ENCODE peak calls at places on chromosome 11, in nine cellular contexts. D is neural progenitor cell, P is AG09309, V is cardiac fibroblast, G is psoas muscle, Y is heart right ventricle, W is cardiac muscle cell, R is fibroblast of pulmonary artery, Z is Peyer's patch. F is an unnamed sample.

GRCh38 chr11:70510106-70510505 is 111.8 kb downstream of the CTTN start:
- DNase-seq in D (no peak), P (no peak), V (no peak), G (no peak), Y (no peak), W (no peak), R (no peak), Z (no peak), F (no peak)

GRCh38 chr11:126426820-126427749 is 71.6 kb downstream of the ST3GAL4 start:
- DNase-seq in D (no peak), P (no peak), V (no peak), G (no peak), Y (no peak), W (no peak), R (no peak), Z (no peak), F (no peak)

GRCh38 chr11:37076866-37077265 is 478.8 kb upstream of the RAG2 start:
- DNase-seq in D (no peak), P (no peak), V (no peak), G (no peak), Y (no peak), W (peak), R (peak), Z (no peak), F (peak)

GRCh38 chr11:32438883-32439487 is 3.6 kb upstream of the WT1 start:
- DNase-seq in D (peak), P (no peak), V (peak), G (no peak), Y (no peak), W (peak), R (peak), Z (no peak), F (no peak)

GRCh38 chr11:26037716-26038115 is 294.2 kb upstream of the ANO3 start:
- DNase-seq in D (no peak), P (no peak), V (no peak), G (no peak), Y (no peak), W (no peak), R (no peak), Z (no peak), F (no peak)

GRCh38 chr11:12834630-12835029 is 160.4 kb downstream of the TEAD1 start:
- DNase-seq in D (no peak), P (no peak), V (no peak), G (no peak), Y (no peak), W (no peak), R (no peak), Z (no peak), F (no peak)

GRCh38 chr11:15493921-15494630 is 379.4 kb downstream of the INSC start:
- DNase-seq in D (no peak), P (no peak), V (no peak), G (no peak), Y (no peak), W (peak), R (peak), Z (no peak), F (no peak)

GRCh38 chr11:94800394-94800793 is 32.2 kb downstream of the AMOTL1 start:
- DNase-seq in D (no peak), P (peak), V (no peak), G (no peak), Y (peak), W (no peak), R (no peak), Z (no peak), F (no peak)

GRCh38 chr11:130817608-130817944 is 98.7 kb downstream of the SNX19 start:
- DNase-seq in D (no peak), P (peak), V (peak), G (no peak), Y (no peak), W (peak), R (peak), Z (no peak), F (peak)

GRCh38 chr11:25547293-25547692 is 784.6 kb upstream of the ANO3 start:
- DNase-seq in D (no peak), P (no peak), V (no peak), G (no peak), Y (no peak), W (no peak), R (no peak), Z (no peak), F (no peak)

GRCh38 chr11:123517559-123518364 is 87.7 kb downstream of the GRAMD1B start:
- DNase-seq in D (no peak), P (no peak), V (no peak), G (no peak), Y (no peak), W (no peak), R (no peak), Z (no peak), F (no peak)

GRCh38 chr11:128508785-128509518 is 78.4 kb downstream of the ETS1 start:
- DNase-seq in D (no peak), P (no peak), V (peak), G (no peak), Y (no peak), W (no peak), R (no peak), Z (no peak), F (peak)

GRCh38 chr11:86718553-86718952 is 46.1 kb upstream of the ME3 start:
- DNase-seq in D (no peak), P (no peak), V (no peak), G (no peak), Y (no peak), W (no peak), R (no peak), Z (no peak), F (no peak)

GRCh38 chr11:2467695-2468055 is 22.9 kb downstream of the KCNQ1 start:
- DNase-seq in D (no peak), P (no peak), V (no peak), G (no peak), Y (no peak), W (no peak), R (no peak), Z (no peak), F (no peak)

GRCh38 chr11:104529213-104529612 is 365.3 kb upstream of the PDGFD start:
- DNase-seq in D (no peak), P (no peak), V (no peak), G (no peak), Y (no peak), W (peak), R (peak), Z (no peak), F (peak)

GRCh38 chr11:39078465-39078864 is 2381.0 kb downstream of the LRRC4C start:
- DNase-seq in D (no peak), P (no peak), V (no peak), G (no peak), Y (no peak), W (no peak), R (no peak), Z (no peak), F (no peak)

GRCh38 chr11:210803-211180 is 3.3 kb downstream of the RIC8A start:
- DNase-seq in D (no peak), P (no peak), V (no peak), G (no peak), Y (no peak), W (no peak), R (no peak), Z (peak), F (no peak)

GRCh38 chr11:57457643-57458023 is 2.7 kb upstream of the RTN4RL2 start:
- DNase-seq in D (no peak), P (no peak), V (no peak), G (no peak), Y (no peak), W (no peak), R (no peak), Z (no peak), F (no peak)

GRCh38 chr11:77473001-77473800 is 693 bp downstream of the PAK1 start:
- DNase-seq in D (peak), P (no peak), V (no peak), G (peak), Y (peak), W (peak), R (no peak), Z (peak), F (peak)

GRCh38 chr11:71298016-71298550 is 45.7 kb upstream of the SHANK2 start:
- DNase-seq in D (no peak), P (no peak), V (no peak), G (no peak), Y (no peak), W (no peak), R (no peak), Z (no peak), F (no peak)

GRCh38 chr11:40274017-40274416 is 1185.4 kb downstream of the LRRC4C start:
- DNase-seq in D (no peak), P (no peak), V (no peak), G (no peak), Y (no peak), W (peak), R (peak), Z (no peak), F (peak)

GRCh38 chr11:19766206-19766605 is 53.6 kb downstream of the NAV2 start:
- DNase-seq in D (peak), P (no peak), V (peak), G (no peak), Y (no peak), W (no peak), R (peak), Z (no peak), F (peak)

GRCh38 chr11:92782806-92783205 is 186.6 kb upstream of the MTNR1B start:
- DNase-seq in D (no peak), P (no peak), V (peak), G (no peak), Y (no peak), W (no peak), R (no peak), Z (no peak), F (no peak)

GRCh38 chr11:117179048-117179999 is 781 bp downstream of the SIDT2 start:
- DNase-seq in D (peak), P (no peak), V (peak), G (no peak), Y (peak), W (peak), R (peak), Z (peak), F (peak)

GRCh38 chr11:14541180-14541579 is 21.0 kb upstream of the PSMA1 start:
- DNase-seq in D (no peak), P (no peak), V (peak), G (no peak), Y (peak), W (peak), R (peak), Z (no peak), F (peak)

GRCh38 chr11:9716275-9717039 is 52.6 kb downstream of the SWAP70 start:
- DNase-seq in D (no peak), P (no peak), V (peak), G (no peak), Y (peak), W (peak), R (peak), Z (no peak), F (peak)

GRCh38 chr11:12042215-12042676 is 33.8 kb upstream of the DKK3 start:
- DNase-seq in D (no peak), P (peak), V (peak), G (no peak), Y (no peak), W (peak), R (peak), Z (no peak), F (peak)

GRCh38 chr11:127226376-127226775 is 225.8 kb upstream of the KIRREL3 start:
- DNase-seq in D (no peak), P (no peak), V (no peak), G (no peak), Y (no peak), W (no peak), R (no peak), Z (no peak), F (no peak)

GRCh38 chr11:29432719-29433325 is 584.0 kb downstream of the KCNA4 start:
- DNase-seq in D (peak), P (no peak), V (peak), G (no peak), Y (no peak), W (peak), R (peak), Z (no peak), F (peak)

GRCh38 chr11:123409886-123410549 is 20.1 kb upstream of the GRAMD1B start:
- DNase-seq in D (no peak), P (no peak), V (no peak), G (no peak), Y (no peak), W (no peak), R (no peak), Z (no peak), F (no peak)

GRCh38 chr11:31977343-31977742 is 113.5 kb upstream of the RCN1 start:
- DNase-seq in D (no peak), P (no peak), V (no peak), G (no peak), Y (no peak), W (no peak), R (no peak), Z (no peak), F (no peak)

GRCh38 chr11:74319139-74319538 is 7.7 kb upstream of the P4HA3 start:
- DNase-seq in D (no peak), P (peak), V (peak), G (no peak), Y (no peak), W (peak), R (peak), Z (no peak), F (peak)

GRCh38 chr11:15507592-15507991 is 392.9 kb downstream of the INSC start:
- DNase-seq in D (no peak), P (no peak), V (no peak), G (no peak), Y (no peak), W (no peak), R (no peak), Z (peak), F (no peak)

GRCh38 chr11:124633355-124633754 is 10.7 kb downstream of the TBRG1 start:
- DNase-seq in D (no peak), P (no peak), V (peak), G (no peak), Y (no peak), W (peak), R (peak), Z (no peak), F (peak)

GRCh38 chr11:128235446-128235845 is 351.9 kb downstream of the ETS1 start:
- DNase-seq in D (no peak), P (no peak), V (no peak), G (no peak), Y (no peak), W (no peak), R (peak), Z (no peak), F (peak)

GRCh38 chr11:119794141-119794665 is 65.2 kb upstream of the NECTIN1 start:
- DNase-seq in D (no peak), P (no peak), V (no peak), G (no peak), Y (no peak), W (no peak), R (no peak), Z (no peak), F (no peak)

GRCh38 chr11:17986007-17986710 is 26.7 kb downstream of the SERGEF start:
- DNase-seq in D (no peak), P (peak), V (peak), G (peak), Y (no peak), W (peak), R (peak), Z (no peak), F (peak)

GRCh38 chr11:17987826-17988225 is 25.0 kb downstream of the SERGEF start:
- DNase-seq in D (no peak), P (no peak), V (no peak), G (no peak), Y (no peak), W (no peak), R (no peak), Z (no peak), F (no peak)

GRCh38 chr11:17988465-17988864 is 24.4 kb downstream of the SERGEF start:
- DNase-seq in D (no peak), P (no peak), V (no peak), G (no peak), Y (no peak), W (no peak), R (no peak), Z (no peak), F (no peak)

GRCh38 chr11:17985517-17985916 is 27.3 kb downstream of the SERGEF start:
- DNase-seq in D (no peak), P (no peak), V (peak), G (no peak), Y (peak), W (peak), R (peak), Z (no peak), F (peak)

DNA sequence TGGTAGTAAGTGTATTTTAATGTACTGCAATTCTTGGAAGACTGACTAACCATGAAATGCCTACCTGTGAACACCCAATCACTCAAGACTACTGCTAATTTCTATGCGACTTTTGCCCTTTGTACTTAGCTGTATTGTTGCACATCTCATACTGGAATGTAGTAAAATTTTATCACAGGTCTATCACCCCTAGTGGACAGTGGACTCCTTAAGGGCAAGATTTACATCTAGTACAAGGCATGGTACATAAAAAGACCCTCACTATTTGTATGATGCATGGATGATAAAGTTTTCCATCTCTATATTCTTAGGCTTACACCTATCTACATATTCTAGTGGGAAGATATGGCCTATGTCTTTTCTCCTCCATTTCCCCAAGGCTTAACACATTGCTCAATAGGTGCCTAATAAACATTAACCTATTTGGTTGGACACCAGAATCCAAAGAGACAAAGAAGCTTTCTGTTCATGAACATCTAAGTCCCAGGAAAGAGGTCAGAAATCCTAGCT is 26.1 kb downstream of the SERGEF start:
- DNase-seq in D (no peak), P (no peak), V (no peak), G (no peak), Y (no peak), W (no peak), R (peak), Z (no peak), F (peak)
- TF ChIP-seq CTCF in D (no peak), P (peak), V (no peak), G (no peak), Y (no peak), W (peak), R (peak), Z (no peak), F (no peak)

GRCh38 chr11:65353900-65354264 is 669 bp upstream of the TIGD3 start:
- DNase-seq in D (no peak), P (no peak), V (no peak), G (no peak), Y (no peak), W (no peak), R (no peak), Z (peak), F (no peak)
- H3K4me3 ChIP-seq in D (peak), P (peak), V (peak), G (peak), Y (peak), W (peak), R (peak), Z (peak), F (peak)

DNA sequence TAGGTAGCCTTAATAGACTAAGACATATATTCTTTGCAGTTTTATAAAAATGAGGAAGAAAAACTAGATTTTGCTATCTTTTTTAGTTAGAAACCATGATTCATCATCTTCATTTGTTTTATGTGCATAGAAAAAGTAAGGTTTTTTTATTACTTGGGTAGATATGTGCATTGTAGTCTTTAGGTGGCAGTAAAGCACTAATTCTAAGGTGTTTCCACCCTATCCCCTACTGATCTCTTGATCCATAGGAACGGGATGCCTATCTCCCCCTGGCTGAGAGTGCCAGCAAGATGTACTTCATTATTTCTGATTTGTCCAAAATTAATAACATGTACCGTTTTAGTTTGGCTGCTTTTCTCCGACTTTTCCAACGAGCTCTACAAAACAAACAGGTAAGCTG is 148.1 kb downstream of the DYNC2H1 start:
- DNase-seq in D (peak), P (no peak), V (peak), G (no peak), Y (no peak), W (peak), R (peak), Z (no peak), F (peak)
- TF ChIP-seq CTCF in D (peak), P (peak), V (peak), G (peak), Y (peak), W (peak), R (peak), Z (no peak), F (peak)

GRCh38 chr11:67613313-67613959 is 6.7 kb downstream of the NDUFV1 start:
- DNase-seq in D (no peak), P (no peak), V (no peak), G (no peak), Y (no peak), W (no peak), R (no peak), Z (no peak), F (no peak)

GRCh38 chr11:67612751-67613150 is 6.0 kb downstream of the NDUFV1 start:
- DNase-seq in D (no peak), P (no peak), V (no peak), G (no peak), Y (no peak), W (no peak), R (no peak), Z (no peak), F (no peak)

GRCh38 chr11:67615455-67616430 is 9.0 kb downstream of the NDUFV1 start:
- DNase-seq in D (peak), P (no peak), V (peak), G (peak), Y (no peak), W (peak), R (peak), Z (no peak), F (peak)

GRCh38 chr11:67614730-67615454 is 8.2 kb downstream of the NDUFV1 start:
- DNase-seq in D (no peak), P (no peak), V (no peak), G (no peak), Y (no peak), W (no peak), R (no peak), Z (no peak), F (no peak)

DNA sequence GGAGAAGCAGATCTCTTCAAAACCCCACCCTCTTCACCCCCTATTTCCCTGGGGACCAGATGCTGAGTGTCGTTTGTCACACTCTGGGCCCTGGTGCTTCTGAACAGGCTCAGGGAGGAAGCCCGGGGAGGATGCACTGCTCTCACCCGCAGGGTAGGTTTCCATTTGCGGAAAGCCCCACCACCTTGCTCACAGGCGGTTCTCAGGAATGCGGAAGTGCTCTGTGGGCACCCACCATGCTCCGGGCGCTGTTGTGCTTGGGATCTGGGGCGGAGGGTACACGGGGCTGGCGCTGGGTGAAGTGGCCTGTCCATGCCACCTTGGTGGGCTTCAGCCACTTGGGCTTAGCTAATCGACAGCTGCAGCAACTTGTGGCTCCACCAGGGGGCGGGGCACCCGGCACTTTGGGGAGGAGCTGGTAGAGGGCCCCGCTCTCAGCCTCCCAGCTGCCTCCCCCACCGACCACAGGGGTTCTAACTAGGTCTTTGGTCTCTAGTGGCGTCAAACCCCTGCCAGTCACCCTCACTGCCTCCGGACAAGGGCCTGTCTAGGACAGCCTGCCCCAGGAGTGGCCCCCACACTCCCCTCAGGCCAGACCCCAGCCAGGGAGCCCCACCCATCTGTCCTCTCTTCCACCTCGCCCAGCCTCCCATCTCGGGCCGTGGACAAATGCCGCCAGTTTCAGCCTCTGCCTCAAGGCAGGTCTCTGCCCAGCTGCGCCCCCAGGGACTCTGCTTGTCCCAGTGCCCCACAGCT is 7.4 kb downstream of the NDUFV1 start:
- DNase-seq in D (peak), P (no peak), V (peak), G (peak), Y (no peak), W (peak), R (peak), Z (peak), F (peak)
- H3K4me3 ChIP-seq in D (no peak), P (peak), V (peak), G (peak), Y (peak), W (no peak), R (no peak), Z (peak), F (peak)

GRCh38 chr11:100817620-100818019 is 130.5 kb downstream of the ARHGAP42 start:
- DNase-seq in D (no peak), P (no peak), V (no peak), G (no peak), Y (no peak), W (no peak), R (no peak), Z (no peak), F (no peak)
- TF ChIP-seq CTCF in D (no peak), P (peak), V (no peak), G (no peak), Y (no peak), W (no peak), R (no peak), Z (no peak), F (no peak)

F was measured in choroid plexus epithelial cell.